ENCODE peak calls at places on chromosomes 3 and 15, in seven cellular contexts. R is DND-41; M is CD4-positive, alpha-beta T cell; G is left lung; X is uterus; P is pancreas; I is endothelial cell of umbilical vein. B is an unnamed sample.

GRCh38 chr3:194447161-194447560 is 39.6 kb downstream of the ATP13A3 start:
- DNase-seq in R (no peak), M (no peak), G (no peak), X (no peak), P (peak), I (no peak), B (no peak)

GRCh38 chr15:39219608-39220007 is 361.3 kb upstream of the THBS1 start:
- DNase-seq in R (no peak), M (no peak), G (no peak), X (no peak), P (no peak), I (no peak), B (no peak)

GRCh38 chr3:32817195-32817560 is 619 bp upstream of the TRIM71 start:
- DNase-seq in R (no peak), M (no peak), G (no peak), X (no peak), P (no peak), I (no peak), B (peak)

GRCh38 chr3:135966349-135966695 is 794 bp downstream of the PPP2R3A start:
- DNase-seq in R (no peak), M (no peak), G (peak), X (no peak), P (no peak), I (no peak), B (peak)

GRCh38 chr3:156819842-156820686 is 6.1 kb upstream of the LEKR1 start:
- DNase-seq in R (no peak), M (no peak), G (no peak), X (no peak), P (peak), I (peak), B (no peak)

GRCh38 chr3:183824761-183825379 is 507 bp downstream of the MAP6D1 start:
- DNase-seq in R (no peak), M (no peak), G (no peak), X (no peak), P (peak), I (peak), B (no peak)

GRCh38 chr3:149657458-149657795 is 398 bp downstream of the WWTR1 start:
- DNase-seq in R (no peak), M (no peak), G (peak), X (peak), P (no peak), I (no peak), B (no peak)

GRCh38 chr3:136075816-136076215 is 110.3 kb downstream of the PPP2R3A start:
- DNase-seq in R (no peak), M (no peak), G (no peak), X (no peak), P (no peak), I (no peak), B (no peak)

GRCh38 chr15:78077053-78077859 is at the start of gene TBC1D2B:
- DNase-seq in R (peak), M (peak), G (peak), X (peak), P (peak), I (peak), B (no peak)
- TF ChIP-seq CTCF in R (no peak), M (no peak), G (no peak), X (no peak), P (no peak), I (no peak), B (peak)

DNA sequence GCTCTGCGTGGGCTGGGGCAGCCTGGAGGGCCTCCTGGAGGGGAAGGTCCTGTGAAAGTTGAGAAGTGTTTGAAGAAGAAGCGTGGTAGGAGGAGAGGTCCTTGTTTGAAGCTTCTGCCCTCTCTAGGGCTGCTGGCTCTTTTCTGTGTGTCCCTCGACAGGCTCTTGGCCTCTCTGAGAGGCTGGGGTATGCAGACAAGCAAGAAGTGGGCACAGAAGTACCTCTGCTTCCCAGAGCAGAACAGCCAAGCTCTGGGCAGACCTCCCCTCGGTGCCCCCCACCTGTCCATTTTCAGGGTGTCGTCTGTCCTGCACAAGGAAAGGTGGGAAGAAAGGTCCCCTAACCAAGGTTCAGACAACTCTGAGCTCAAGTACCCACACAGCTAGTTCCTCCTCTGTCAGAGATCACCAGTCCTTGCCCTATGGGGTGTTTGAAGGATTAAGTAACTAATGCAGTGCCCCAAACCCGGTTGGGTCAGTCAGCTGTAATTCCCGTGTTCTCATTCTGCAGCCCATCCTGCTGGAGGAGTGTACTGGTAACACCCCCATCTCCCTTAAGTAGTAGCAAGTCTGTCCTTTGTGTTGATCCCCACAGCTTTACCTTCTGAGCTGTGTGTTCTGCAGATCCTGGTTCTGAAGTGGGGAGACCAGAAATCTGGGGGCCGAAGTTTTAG is 6.3 kb downstream of the CSK start:
- DNase-seq in R (no peak), M (no peak), G (no peak), X (no peak), P (no peak), I (no peak), B (no peak)
- TF ChIP-seq CTCF in R (no peak), M (peak), G (no peak), X (no peak), P (no peak), I (no peak), B (peak)

GRCh38 chr15:72197460-72198409 is at the start of gene GRAMD2A:
- DNase-seq in R (no peak), M (no peak), G (peak), X (no peak), P (no peak), I (no peak), B (no peak)
- TF ChIP-seq CTCF in R (no peak), M (no peak), G (no peak), X (no peak), P (no peak), I (no peak), B (peak)

GRCh38 chr3:117019082-117019713 is 309.6 kb downstream of the TUSC7 start:
- DNase-seq in R (peak), M (no peak), G (peak), X (peak), P (peak), I (peak), B (no peak)

GRCh38 chr3:117017135-117017990 is 307.8 kb downstream of the TUSC7 start:
- DNase-seq in R (no peak), M (no peak), G (no peak), X (no peak), P (no peak), I (no peak), B (no peak)

GRCh38 chr3:117011687-117012250 is 302.2 kb downstream of the TUSC7 start:
- DNase-seq in R (no peak), M (no peak), G (no peak), X (no peak), P (no peak), I (no peak), B (no peak)

GRCh38 chr3:117018622-117019021 is 309.0 kb downstream of the TUSC7 start:
- DNase-seq in R (no peak), M (no peak), G (no peak), X (no peak), P (no peak), I (no peak), B (no peak)

DNA sequence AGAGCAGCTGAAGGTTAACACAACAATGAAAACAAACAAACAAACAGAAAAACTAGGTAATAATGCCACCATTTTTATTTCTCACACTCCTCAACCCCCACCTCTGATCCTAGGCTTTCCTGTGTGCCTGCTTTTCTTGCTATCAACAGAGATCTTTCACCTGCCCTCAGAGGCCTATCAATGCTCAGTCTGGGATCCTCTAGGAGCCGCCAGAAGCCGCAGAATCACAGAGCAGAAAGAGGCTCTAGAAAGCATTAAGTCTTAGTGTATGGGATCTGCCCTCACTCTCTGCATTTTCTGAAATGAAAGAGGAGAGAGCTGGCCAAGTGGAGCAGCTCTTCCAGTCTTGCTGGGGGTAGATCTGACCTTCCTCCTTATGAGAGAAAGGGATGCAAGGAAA is 306.8 kb downstream of the TUSC7 start:
- DNase-seq in R (no peak), M (no peak), G (no peak), X (no peak), P (no peak), I (no peak), B (no peak)
- TF ChIP-seq CTCF in R (no peak), M (no peak), G (no peak), X (no peak), P (no peak), I (no peak), B (peak)

GRCh38 chr3:127135241-127136023 is 57.5 kb upstream of the PRR23E start:
- DNase-seq in R (no peak), M (no peak), G (no peak), X (no peak), P (no peak), I (no peak), B (no peak)

GRCh38 chr3:127137113-127137512 is 55.8 kb upstream of the PRR23E start:
- DNase-seq in R (no peak), M (no peak), G (no peak), X (no peak), P (no peak), I (no peak), B (no peak)

GRCh38 chr3:127136024-127136600 is 56.8 kb upstream of the PRR23E start:
- DNase-seq in R (no peak), M (no peak), G (no peak), X (no peak), P (no peak), I (no peak), B (no peak)

GRCh38 chr3:127137757-127138536 is 55.0 kb upstream of the PRR23E start:
- DNase-seq in R (no peak), M (no peak), G (no peak), X (no peak), P (no peak), I (no peak), B (no peak)

GRCh38 chr3:127136706-127137105 is 56.2 kb upstream of the PRR23E start:
- DNase-seq in R (no peak), M (no peak), G (no peak), X (no peak), P (no peak), I (no peak), B (no peak)
- TF ChIP-seq CTCF in R (no peak), M (no peak), G (no peak), X (no peak), P (no peak), I (no peak), B (no peak)

GRCh38 chr15:83654379-83655236 is 685 bp downstream of the ADAMTSL3 start:
- DNase-seq in R (no peak), M (no peak), G (no peak), X (peak), P (peak), I (no peak), B (no peak)
- TF ChIP-seq CTCF in R (no peak), M (no peak), G (no peak), X (no peak), P (no peak), I (no peak), B (no peak)

GRCh38 chr3:195559723-195560409 is 16.7 kb upstream of the PPP1R2 start:
- DNase-seq in R (no peak), M (no peak), G (no peak), X (no peak), P (peak), I (no peak), B (no peak)

GRCh38 chr3:195556390-195556789 is 13.3 kb upstream of the PPP1R2 start:
- DNase-seq in R (no peak), M (no peak), G (no peak), X (no peak), P (no peak), I (no peak), B (no peak)

GRCh38 chr3:195555110-195555509 is 12.0 kb upstream of the PPP1R2 start:
- DNase-seq in R (no peak), M (no peak), G (no peak), X (no peak), P (no peak), I (no peak), B (no peak)

GRCh38 chr3:195557327-195557726 is 14.2 kb upstream of the PPP1R2 start:
- DNase-seq in R (no peak), M (no peak), G (no peak), X (no peak), P (no peak), I (no peak), B (no peak)

DNA sequence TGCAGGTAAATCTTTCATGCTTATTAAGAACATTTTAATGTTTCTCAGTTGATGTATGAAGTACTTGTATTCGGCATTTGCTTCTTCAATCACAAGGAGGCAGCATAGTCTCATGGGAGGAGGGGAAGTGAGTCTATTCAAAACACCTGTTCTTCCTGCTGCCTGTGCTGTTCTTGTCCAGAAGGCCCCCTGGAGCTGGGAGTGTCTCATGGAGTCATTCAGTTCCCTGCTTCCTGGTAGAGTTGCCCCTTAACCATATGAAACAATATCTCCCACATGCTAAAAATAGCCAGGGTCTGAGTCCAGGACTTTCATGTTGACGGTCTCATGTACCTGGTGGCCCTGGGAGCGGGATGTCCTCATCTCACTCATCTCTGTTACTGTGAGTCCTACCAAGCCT is 15.5 kb upstream of the PPP1R2 start:
- DNase-seq in R (peak), M (no peak), G (no peak), X (no peak), P (no peak), I (peak), B (no peak)
- TF ChIP-seq CTCF in R (peak), M (peak), G (no peak), X (no peak), P (no peak), I (peak), B (peak)

GRCh38 chr3:49327485-49327884 is 12.4 kb downstream of the USP4 start:
- DNase-seq in R (no peak), M (no peak), G (no peak), X (no peak), P (no peak), I (peak), B (no peak)
- TF ChIP-seq CTCF in R (peak), M (no peak), G (no peak), X (no peak), P (no peak), I (no peak), B (peak)

B was measured in chondrocyte.